ENCODE peak calls at places on chromosomes 2 and 18, in ten cellular contexts. Z, R, C, K, T, V, W, S, F and X are unnamed samples.

GRCh38 chr2:109523121-109523520 is 90.6 kb downstream of the SEPTIN10 start:
- DNase-seq in Z (no peak), R (no peak), C (no peak), K (no peak), T (no peak), V (no peak), W (no peak), S (no peak), F (no peak), X (no peak)

GRCh38 chr18:58176915-58177717 is 133.1 kb downstream of the NEDD4L start:
- DNase-seq in Z (no peak), R (peak; percentile 88), C (no peak), K (no peak), T (peak; percentile 95), V (no peak), W (peak; percentile 48), S (no peak), F (no peak), X (no peak)

GRCh38 chr2:127448526-127448925 is 30.3 kb downstream of the PROC start:
- DNase-seq in Z (no peak), R (peak; percentile 81), C (no peak), K (no peak), T (peak; percentile 69), V (no peak), W (no peak), S (no peak), F (no peak), X (no peak)

GRCh38 chr2:186099772-186100171 is 361.2 kb downstream of the FSIP2 start:
- DNase-seq in Z (no peak), R (no peak), C (no peak), K (no peak), T (no peak), V (no peak), W (no peak), S (no peak), F (no peak), X (no peak)

GRCh38 chr2:189466656-189467055 is 25.4 kb downstream of the WDR75 start:
- DNase-seq in Z (peak; percentile 63), R (no peak), C (no peak), K (peak; percentile 55), T (peak; percentile 50), V (no peak), W (peak; percentile 15), S (no peak), F (no peak), X (peak; percentile 53)

GRCh38 chr2:144516981-144517824 is 2.7 kb downstream of the ZEB2 start:
- DNase-seq in Z (peak; percentile 66), R (peak; percentile 83), C (no peak), K (no peak), T (peak; percentile 98), V (peak; percentile 81), W (peak; percentile 67), S (peak; percentile 32), F (peak; percentile 70), X (peak; percentile 75)

GRCh38 chr2:207861789-207862188 is 92.1 kb upstream of the FZD5 start:
- DNase-seq in Z (no peak), R (no peak), C (no peak), K (no peak), T (no peak), V (no peak), W (no peak), S (no peak), F (no peak), X (no peak)

GRCh38 chr2:86039178-86039962 is 66.3 kb downstream of the POLR1A start:
- DNase-seq in Z (no peak), R (no peak), C (no peak), K (no peak), T (no peak), V (peak; percentile 37), W (no peak), S (no peak), F (no peak), X (no peak)

GRCh38 chr2:11160731-11161455 is 5.6 kb downstream of the SLC66A3 start:
- DNase-seq in Z (no peak), R (no peak), C (no peak), K (no peak), T (no peak), V (no peak), W (no peak), S (peak; percentile 30), F (no peak), X (no peak)

GRCh38 chr2:69032336-69032735 is 19.4 kb downstream of the ANTXR1 start:
- DNase-seq in Z (no peak), R (peak; percentile 59), C (no peak), K (no peak), T (peak; percentile 36), V (no peak), W (no peak), S (no peak), F (no peak), X (peak; percentile 89)

GRCh38 chr2:218658671-218659257 is 659 bp downstream of the ZNF142 start:
- DNase-seq in Z (peak; percentile 90), R (peak; percentile 42), C (no peak), K (peak; percentile 57), T (peak; percentile 38), V (no peak), W (peak; percentile 70), S (peak; percentile 66), F (no peak), X (peak; percentile 49)

GRCh38 chr2:46669996-46670793 is 190.8 kb downstream of the TMEM247 start:
- DNase-seq in Z (no peak), R (peak; percentile 42), C (no peak), K (no peak), T (peak; percentile 86), V (no peak), W (no peak), S (no peak), F (no peak), X (no peak)

GRCh38 chr2:88658318-88658717 is 31.1 kb upstream of the EIF2AK3 start:
- DNase-seq in Z (no peak), R (no peak), C (no peak), K (no peak), T (peak; percentile 79), V (no peak), W (no peak), S (no peak), F (no peak), X (no peak)

GRCh38 chr18:63207154-63207790 is 112.3 kb downstream of the BCL2 start:
- DNase-seq in Z (no peak), R (no peak), C (no peak), K (no peak), T (no peak), V (no peak), W (no peak), S (peak; percentile 59), F (no peak), X (peak; percentile 40)

GRCh38 chr2:128632491-128632780 is 313.8 kb upstream of the HS6ST1 start:
- DNase-seq in Z (no peak), R (no peak), C (no peak), K (no peak), T (no peak), V (no peak), W (no peak), S (no peak), F (no peak), X (no peak)

DNA sequence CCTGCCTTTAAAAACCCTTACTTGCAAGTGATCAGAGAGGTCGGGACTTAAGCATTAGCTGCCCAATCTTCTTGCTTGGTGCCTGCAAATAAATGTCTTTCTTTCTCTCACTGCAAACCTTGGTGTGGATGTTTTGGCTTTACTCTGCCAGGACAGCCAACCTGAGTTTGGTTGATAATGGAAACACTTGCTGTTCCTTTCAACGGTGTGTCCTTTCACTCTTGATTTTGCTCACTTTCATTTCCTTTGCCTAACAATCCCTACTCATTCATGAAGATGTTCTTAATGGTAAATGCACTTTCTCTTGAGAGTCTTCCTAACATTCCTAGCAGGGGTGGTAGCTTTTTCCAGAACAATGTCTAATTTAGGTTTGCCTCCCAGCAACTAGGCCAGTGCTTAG is 366.2 kb downstream of the HRH4 start:
- DNase-seq in Z (no peak), R (no peak), C (no peak), K (no peak), T (no peak), V (no peak), W (no peak), S (no peak), F (no peak), X (no peak)
- H3K4me3 ChIP-seq in Z (no peak overlapping the region), R (no peak overlapping the region), C (no peak overlapping the region), K (no peak overlapping the region), T (no peak overlapping the region), V (no peak overlapping the region), W (no peak overlapping the region), S (no peak overlapping the region), F (no peak overlapping the region), X (no peak overlapping the region)

GRCh38 chr2:66435549-66435875 is 587 bp downstream of the MEIS1 start:
- DNase-seq in Z (peak; percentile 25), R (no peak), C (no peak), K (no peak), T (no peak), V (no peak), W (peak; percentile 42), S (no peak), F (no peak), X (peak; percentile 52)
- H3K27me3 ChIP-seq in Z (peaks cover 36% of the 10 kb centered on the region), R (no peaks in the 10 kb centered on the region), C (no peaks in the 10 kb centered on the region), K (peaks cover 11% of the 10 kb centered on the region), T (no peaks in the 10 kb centered on the region), V (no peaks in the 10 kb centered on the region), W (peaks cover 78% of the 10 kb centered on the region), S (peaks cover 97% of the 10 kb centered on the region), F (no peaks in the 10 kb centered on the region), X (no peaks in the 10 kb centered on the region)

GRCh38 chr2:150011336-150011735 is 423.8 kb upstream of the MMADHC start:
- DNase-seq in Z (no peak), R (no peak), C (no peak), K (no peak), T (peak; percentile 58), V (no peak), W (no peak), S (no peak), F (no peak), X (no peak)

GRCh38 chr2:150003539-150003938 is 416.0 kb upstream of the MMADHC start:
- DNase-seq in Z (no peak), R (no peak), C (no peak), K (no peak), T (no peak), V (no peak), W (no peak), S (no peak), F (no peak), X (no peak)

GRCh38 chr2:150008901-150009300 is 421.3 kb upstream of the MMADHC start:
- DNase-seq in Z (no peak), R (no peak), C (no peak), K (no peak), T (no peak), V (no peak), W (no peak), S (no peak), F (no peak), X (no peak)

GRCh38 chr2:150013011-150013410 is 425.4 kb upstream of the MMADHC start:
- DNase-seq in Z (no peak), R (no peak), C (no peak), K (no peak), T (peak; percentile 36), V (no peak), W (no peak), S (no peak), F (no peak), X (no peak)

GRCh38 chr2:150007815-150008430 is 420.3 kb upstream of the MMADHC start:
- DNase-seq in Z (no peak), R (no peak), C (no peak), K (no peak), T (peak; percentile 10), V (no peak), W (no peak), S (no peak), F (no peak), X (no peak)
- H3K4me1 ChIP-seq in Z (no peaks in the 10 kb centered on the region), R (no peaks in the 10 kb centered on the region), C (no peaks in the 10 kb centered on the region), K (no peaks in the 10 kb centered on the region), T (no peaks in the 10 kb centered on the region), V (no peaks in the 10 kb centered on the region), W (peaks cover 7% of the 10 kb centered on the region), S (no peaks in the 10 kb centered on the region), F (no peaks in the 10 kb centered on the region), X (no peaks in the 10 kb centered on the region)

GRCh38 chr18:79519751-79520472 is 124.2 kb downstream of the NFATC1 start:
- DNase-seq in Z (peak; percentile 32), R (no peak), C (no peak), K (no peak), T (peak; percentile 38), V (peak; percentile 49), W (peak; percentile 50), S (no peak), F (no peak), X (no peak)
- H3K4me3 ChIP-seq in Z (no peak overlapping the region), R (no peak overlapping the region), C (no peak overlapping the region), K (no peak overlapping the region), T (no peak overlapping the region), V (no peak overlapping the region), W (no peak overlapping the region), S (no peak overlapping the region), F (no peak overlapping the region), X (no peak overlapping the region)